ENCODE peak calls at places on chromosome 14, in four cellular contexts. One of them, this sample, is unnamed.

GRCh38 chr14:30131698-30132097 is 204.1 kb upstream of the PRKD1 start:
- DNase-seq in activated naive CD4-positive, alpha-beta T cell treated with anti-CD3 and anti-CD28 coated beads, Interleukin-2, amount 10 ng/mL, durations not matched to agents 7 days and 5 days: no peak
- DNase-seq in choroid plexus epithelial cell: no peak
- DNase-seq in activated naive CD8-positive, alpha-beta T cell treated with anti-CD3 and anti-CD28 coated beads, Interleukin-2, amount 50 U/mL, for 24 hours: no peak
- DNase-seq in this sample: no peak

GRCh38 chr14:94355191-94355794 is 32.2 kb upstream of the SERPINA6 start:
- DNase-seq in activated naive CD4-positive, alpha-beta T cell treated with anti-CD3 and anti-CD28 coated beads, Interleukin-2, amount 10 ng/mL, durations not matched to agents 7 days and 5 days: no peak
- DNase-seq in choroid plexus epithelial cell: peak; percentile 82
- DNase-seq in activated naive CD8-positive, alpha-beta T cell treated with anti-CD3 and anti-CD28 coated beads, Interleukin-2, amount 50 U/mL, for 24 hours: no peak
- DNase-seq in this sample: no peak

GRCh38 chr14:32531942-32532341 is 202.8 kb downstream of the AKAP6 start:
- DNase-seq in activated naive CD4-positive, alpha-beta T cell treated with anti-CD3 and anti-CD28 coated beads, Interleukin-2, amount 10 ng/mL, durations not matched to agents 7 days and 5 days: no peak
- DNase-seq in choroid plexus epithelial cell: no peak
- DNase-seq in activated naive CD8-positive, alpha-beta T cell treated with anti-CD3 and anti-CD28 coated beads, Interleukin-2, amount 50 U/mL, for 24 hours: no peak
- DNase-seq in this sample: no peak

GRCh38 chr14:99909500-99910064 is 116.4 kb downstream of the EML1 start:
- DNase-seq in activated naive CD4-positive, alpha-beta T cell treated with anti-CD3 and anti-CD28 coated beads, Interleukin-2, amount 10 ng/mL, durations not matched to agents 7 days and 5 days: no peak
- DNase-seq in choroid plexus epithelial cell: no peak
- DNase-seq in activated naive CD8-positive, alpha-beta T cell treated with anti-CD3 and anti-CD28 coated beads, Interleukin-2, amount 50 U/mL, for 24 hours: no peak
- DNase-seq in this sample: no peak

GRCh38 chr14:61321385-61322010 is at the start of gene PRKCH:
- DNase-seq in activated naive CD4-positive, alpha-beta T cell treated with anti-CD3 and anti-CD28 coated beads, Interleukin-2, amount 10 ng/mL, durations not matched to agents 7 days and 5 days: peak; percentile 94
- DNase-seq in choroid plexus epithelial cell: peak; percentile 47
- DNase-seq in activated naive CD8-positive, alpha-beta T cell treated with anti-CD3 and anti-CD28 coated beads, Interleukin-2, amount 50 U/mL, for 24 hours: peak; percentile 82
- DNase-seq in this sample: peak; percentile 84

GRCh38 chr14:34539407-34540180 is at the start of gene EAPP:
- DNase-seq in activated naive CD4-positive, alpha-beta T cell treated with anti-CD3 and anti-CD28 coated beads, Interleukin-2, amount 10 ng/mL, durations not matched to agents 7 days and 5 days: peak; percentile 97
- DNase-seq in choroid plexus epithelial cell: peak; percentile 99
- DNase-seq in activated naive CD8-positive, alpha-beta T cell treated with anti-CD3 and anti-CD28 coated beads, Interleukin-2, amount 50 U/mL, for 24 hours: peak; percentile 94
- DNase-seq in this sample: peak; percentile 95

GRCh38 chr14:103398427-103399195 is 13.4 kb downstream of the MARK3 start:
- DNase-seq in activated naive CD4-positive, alpha-beta T cell treated with anti-CD3 and anti-CD28 coated beads, Interleukin-2, amount 10 ng/mL, durations not matched to agents 7 days and 5 days: no peak
- DNase-seq in choroid plexus epithelial cell: peak; percentile 73
- DNase-seq in activated naive CD8-positive, alpha-beta T cell treated with anti-CD3 and anti-CD28 coated beads, Interleukin-2, amount 50 U/mL, for 24 hours: no peak
- DNase-seq in this sample: no peak

GRCh38 chr14:25431211-25432076 is 381.5 kb upstream of the STXBP6 start:
- DNase-seq in activated naive CD4-positive, alpha-beta T cell treated with anti-CD3 and anti-CD28 coated beads, Interleukin-2, amount 10 ng/mL, durations not matched to agents 7 days and 5 days: no peak
- DNase-seq in choroid plexus epithelial cell: peak; percentile 5
- DNase-seq in activated naive CD8-positive, alpha-beta T cell treated with anti-CD3 and anti-CD28 coated beads, Interleukin-2, amount 50 U/mL, for 24 hours: no peak
- DNase-seq in this sample: no peak

GRCh38 chr14:22226381-22226780 is 362.6 kb downstream of the DAD1 start:
- DNase-seq in activated naive CD4-positive, alpha-beta T cell treated with anti-CD3 and anti-CD28 coated beads, Interleukin-2, amount 10 ng/mL, durations not matched to agents 7 days and 5 days: peak; percentile 29
- DNase-seq in choroid plexus epithelial cell: peak; percentile 67
- DNase-seq in activated naive CD8-positive, alpha-beta T cell treated with anti-CD3 and anti-CD28 coated beads, Interleukin-2, amount 50 U/mL, for 24 hours: no peak
- DNase-seq in this sample: peak; percentile 12

GRCh38 chr14:101189962-101190560 is 286.5 kb upstream of the RTL1 start:
- DNase-seq in activated naive CD4-positive, alpha-beta T cell treated with anti-CD3 and anti-CD28 coated beads, Interleukin-2, amount 10 ng/mL, durations not matched to agents 7 days and 5 days: no peak
- DNase-seq in choroid plexus epithelial cell: no peak
- DNase-seq in activated naive CD8-positive, alpha-beta T cell treated with anti-CD3 and anti-CD28 coated beads, Interleukin-2, amount 50 U/mL, for 24 hours: no peak
- DNase-seq in this sample: no peak

GRCh38 chr14:54364555-54365415 is 32.0 kb upstream of the CDKN3 start:
- DNase-seq in activated naive CD4-positive, alpha-beta T cell treated with anti-CD3 and anti-CD28 coated beads, Interleukin-2, amount 10 ng/mL, durations not matched to agents 7 days and 5 days: no peak
- DNase-seq in choroid plexus epithelial cell: peak; percentile 39
- DNase-seq in activated naive CD8-positive, alpha-beta T cell treated with anti-CD3 and anti-CD28 coated beads, Interleukin-2, amount 50 U/mL, for 24 hours: no peak
- DNase-seq in this sample: no peak

GRCh38 chr14:93788557-93789365 is 476 bp upstream of the PRIMA1 start:
- DNase-seq in activated naive CD4-positive, alpha-beta T cell treated with anti-CD3 and anti-CD28 coated beads, Interleukin-2, amount 10 ng/mL, durations not matched to agents 7 days and 5 days: no peak
- DNase-seq in choroid plexus epithelial cell: no peak
- DNase-seq in activated naive CD8-positive, alpha-beta T cell treated with anti-CD3 and anti-CD28 coated beads, Interleukin-2, amount 50 U/mL, for 24 hours: no peak
- DNase-seq in this sample: no peak

GRCh38 chr14:24408764-24409163 is 10.0 kb downstream of the NYNRIN start:
- DNase-seq in activated naive CD4-positive, alpha-beta T cell treated with anti-CD3 and anti-CD28 coated beads, Interleukin-2, amount 10 ng/mL, durations not matched to agents 7 days and 5 days: no peak
- DNase-seq in choroid plexus epithelial cell: no peak
- DNase-seq in activated naive CD8-positive, alpha-beta T cell treated with anti-CD3 and anti-CD28 coated beads, Interleukin-2, amount 50 U/mL, for 24 hours: no peak
- DNase-seq in this sample: no peak

GRCh38 chr14:22002860-22003284 is 329.3 kb upstream of the OR4E1 start:
- DNase-seq in activated naive CD4-positive, alpha-beta T cell treated with anti-CD3 and anti-CD28 coated beads, Interleukin-2, amount 10 ng/mL, durations not matched to agents 7 days and 5 days: peak; percentile 80
- DNase-seq in choroid plexus epithelial cell: no peak
- DNase-seq in activated naive CD8-positive, alpha-beta T cell treated with anti-CD3 and anti-CD28 coated beads, Interleukin-2, amount 50 U/mL, for 24 hours: peak; percentile 71
- DNase-seq in this sample: peak; percentile 69

GRCh38 chr14:23660290-23661226 is 24.4 kb downstream of the DHRS2 start:
- DNase-seq in activated naive CD4-positive, alpha-beta T cell treated with anti-CD3 and anti-CD28 coated beads, Interleukin-2, amount 10 ng/mL, durations not matched to agents 7 days and 5 days: no peak
- DNase-seq in choroid plexus epithelial cell: no peak
- DNase-seq in activated naive CD8-positive, alpha-beta T cell treated with anti-CD3 and anti-CD28 coated beads, Interleukin-2, amount 50 U/mL, for 24 hours: peak; percentile 27
- DNase-seq in this sample: peak; percentile 23

This sample was measured in stimulated activated naive CD8-positive, alpha-beta T cell treated with anti-CD3 and anti-CD28 coated beads, Interleukin-15, Interleukin-2, amounts not matched to agents 100 U/mL and 50 U/mL, for 24 hours.